ENCODE peak calls at places on chromosomes 11 and 22, in nine cellular contexts. T, H, W, D, Y, Z, M, U and P are unnamed samples.

GRCh38 chr11:877565-877964 is 33.0 kb downstream of the CHID1 start:
- DNase-seq in T (peak; percentile 31), H (no peak), W (no peak), D (no peak), Y (no peak), Z (no peak), M (no peak), U (no peak), P (no peak)

GRCh38 chr11:44713022-44713421 is 13.7 kb upstream of the TSPAN18 start:
- DNase-seq in T (no peak), H (no peak), W (no peak), D (no peak), Y (no peak), Z (no peak), M (no peak), U (no peak), P (no peak)

GRCh38 chr11:71437399-71437798 is 10.8 kb downstream of the DHCR7 start:
- DNase-seq in T (no peak), H (no peak), W (no peak), D (no peak), Y (no peak), Z (no peak), M (no peak), U (no peak), P (no peak)

GRCh38 chr11:58301576-58301975 is 33.5 kb upstream of the OR10W1 start:
- DNase-seq in T (no peak), H (no peak), W (no peak), D (no peak), Y (no peak), Z (peak; percentile 47), M (no peak), U (no peak), P (no peak)

GRCh38 chr22:40525250-40525884 is 111.2 kb downstream of the MRTFA start:
- DNase-seq in T (peak; percentile 77), H (no peak), W (no peak), D (no peak), Y (peak; percentile 56), Z (no peak), M (peak; percentile 70), U (peak; percentile 38), P (peak; percentile 66)

GRCh38 chr11:1163911-1164735 is 6.4 kb downstream of the MUC5AC start:
- DNase-seq in T (no peak), H (no peak), W (no peak), D (no peak), Y (no peak), Z (no peak), M (peak; percentile 57), U (no peak), P (no peak)

GRCh38 chr11:109553284-109553683 is 131.3 kb downstream of the C11orf87 start:
- DNase-seq in T (no peak), H (no peak), W (no peak), D (no peak), Y (no peak), Z (no peak), M (no peak), U (no peak), P (no peak)

GRCh38 chr22:31230871-31231621 is 18.9 kb downstream of the LIMK2 start:
- DNase-seq in T (peak; percentile 73), H (no peak), W (no peak), D (no peak), Y (no peak), Z (peak; percentile 68), M (no peak), U (peak; percentile 79), P (no peak)

GRCh38 chr11:8069771-8070170 is 11.2 kb upstream of the TUB start:
- DNase-seq in T (no peak), H (no peak), W (no peak), D (no peak), Y (no peak), Z (no peak), M (no peak), U (no peak), P (no peak)

GRCh38 chr22:35010543-35010942 is 55.4 kb upstream of the ISX start:
- DNase-seq in T (no peak), H (no peak), W (no peak), D (no peak), Y (no peak), Z (no peak), M (no peak), U (no peak), P (no peak)

GRCh38 chr11:112881461-112881860 is 79.8 kb upstream of the NCAM1 start:
- DNase-seq in T (no peak), H (no peak), W (peak; percentile 25), D (peak; percentile 2), Y (no peak), Z (peak; percentile 41), M (peak; percentile 72), U (peak; percentile 64), P (peak; percentile 63)

GRCh38 chr22:42324566-42324965 is 54.1 kb upstream of the TCF20 start:
- DNase-seq in T (no peak), H (no peak), W (no peak), D (no peak), Y (no peak), Z (no peak), M (no peak), U (no peak), P (no peak)

GRCh38 chr11:12560362-12560761 is 113.9 kb upstream of the TEAD1 start:
- DNase-seq in T (no peak), H (no peak), W (no peak), D (no peak), Y (no peak), Z (no peak), M (no peak), U (no peak), P (no peak)

GRCh38 chr11:18050853-18051252 is 4.8 kb upstream of the TPH1 start:
- DNase-seq in T (no peak), H (no peak), W (no peak), D (no peak), Y (no peak), Z (no peak), M (no peak), U (no peak), P (no peak)

GRCh38 chr11:125950696-125951645 is 5.1 kb downstream of the VSIG10L2 start:
- DNase-seq in T (no peak), H (no peak), W (no peak), D (no peak), Y (no peak), Z (no peak), M (no peak), U (no peak), P (no peak)

DNA sequence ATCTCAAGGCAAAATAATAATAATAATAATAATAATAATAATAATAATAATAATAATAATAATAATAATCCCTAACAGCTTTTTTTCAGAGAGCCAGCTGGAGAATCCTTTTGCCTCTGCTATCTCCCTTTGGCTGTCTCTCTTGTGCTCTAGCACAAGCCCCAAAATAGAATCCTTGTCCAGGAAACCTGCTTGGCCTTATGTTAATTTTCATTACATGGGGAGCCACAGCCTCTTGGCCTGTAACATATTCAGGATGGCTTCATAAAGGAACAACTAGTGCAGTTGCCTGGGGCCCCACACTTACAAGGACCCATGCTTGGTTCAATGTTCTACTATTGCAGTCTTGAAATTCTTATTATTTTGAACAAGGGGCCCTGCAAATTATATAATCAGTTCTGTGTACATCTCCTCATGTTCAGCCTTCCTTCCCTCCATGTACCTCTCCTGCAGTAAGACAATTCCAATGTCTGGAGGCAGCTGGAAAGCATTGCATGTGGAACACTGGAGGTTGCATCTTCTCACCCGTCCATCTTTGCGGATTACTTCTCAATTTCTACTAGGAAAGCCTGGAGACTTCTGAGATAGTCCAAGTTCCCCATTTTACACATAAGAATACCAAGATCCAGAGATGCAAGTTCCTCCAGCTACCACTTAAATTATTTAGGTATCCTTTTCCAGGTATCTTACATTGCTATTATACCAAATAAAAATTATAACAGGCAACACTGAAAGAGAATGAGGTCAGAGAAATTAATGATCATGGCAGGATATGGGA is 37.8 kb upstream of the SORL1 start:
- DNase-seq in T (no peak), H (no peak), W (no peak), D (no peak), Y (no peak), Z (no peak), M (no peak), U (no peak), P (no peak)
- TF ChIP-seq CTCF in T (no peak), H (no peak), W (no peak), D (no peak), Y (no peak), Z (no peak), M (no peak), U (no peak), P (no peak)

DNA sequence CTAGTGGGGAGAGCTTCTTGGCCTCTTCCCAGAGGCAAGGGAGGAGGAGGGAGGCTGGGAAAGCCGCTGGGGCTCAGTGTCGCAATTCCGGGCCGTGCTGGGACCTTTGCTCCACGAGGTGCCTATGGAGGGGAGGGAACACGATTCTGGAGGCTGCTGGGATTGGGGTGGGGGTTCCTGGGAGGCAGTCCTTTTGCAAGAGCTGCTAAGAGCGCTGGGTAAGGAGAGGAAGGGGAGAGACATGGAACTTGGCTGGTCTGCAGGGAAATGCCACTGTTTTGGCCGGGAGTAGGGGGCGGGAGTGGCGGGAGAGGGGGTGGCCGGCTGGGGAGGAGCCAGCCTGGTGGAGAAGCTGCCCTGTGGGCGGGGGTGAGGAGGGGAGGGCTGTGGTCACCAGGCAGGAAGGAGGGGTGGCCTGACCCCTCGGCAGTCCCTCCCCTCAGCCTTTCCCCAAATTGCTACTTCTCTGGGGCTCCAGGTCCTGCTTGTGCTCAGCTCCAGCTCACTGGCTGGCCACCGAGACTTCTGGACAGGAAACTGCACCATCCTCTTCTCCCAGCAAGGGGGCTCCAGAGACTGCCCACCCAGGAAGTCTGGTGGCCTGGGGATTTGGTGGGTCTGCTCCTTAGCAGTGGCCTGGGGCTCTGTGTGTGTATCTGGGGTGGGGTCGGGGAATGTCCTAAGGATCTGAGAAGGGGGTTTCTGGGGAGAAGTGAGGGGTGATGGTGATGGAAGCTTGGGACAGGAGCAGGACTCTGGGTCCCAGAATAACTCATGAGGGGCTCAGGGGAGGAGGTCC is at the start of gene NR1H3:
- DNase-seq in T (no peak), H (no peak), W (peak; percentile 64), D (peak; percentile 23), Y (no peak), Z (peak; percentile 59), M (peak; percentile 92), U (peak; percentile 80), P (peak; percentile 64)
- TF ChIP-seq CTCF in T (peak; percentile 21), H (peak; percentile 14), W (peak; percentile 31), D (peak; percentile 24), Y (no peak), Z (peak; percentile 73), M (peak; percentile 56), U (peak; percentile 56), P (peak; percentile 55)

GRCh38 chr11:10263929-10264328 is 30.1 kb downstream of the SBF2 start:
- DNase-seq in T (no peak), H (no peak), W (no peak), D (no peak), Y (no peak), Z (peak; percentile 47), M (no peak), U (no peak), P (no peak)
- TF ChIP-seq CTCF in T (no peak), H (no peak), W (no peak), D (no peak), Y (no peak), Z (no peak), M (no peak), U (no peak), P (no peak)

DNA sequence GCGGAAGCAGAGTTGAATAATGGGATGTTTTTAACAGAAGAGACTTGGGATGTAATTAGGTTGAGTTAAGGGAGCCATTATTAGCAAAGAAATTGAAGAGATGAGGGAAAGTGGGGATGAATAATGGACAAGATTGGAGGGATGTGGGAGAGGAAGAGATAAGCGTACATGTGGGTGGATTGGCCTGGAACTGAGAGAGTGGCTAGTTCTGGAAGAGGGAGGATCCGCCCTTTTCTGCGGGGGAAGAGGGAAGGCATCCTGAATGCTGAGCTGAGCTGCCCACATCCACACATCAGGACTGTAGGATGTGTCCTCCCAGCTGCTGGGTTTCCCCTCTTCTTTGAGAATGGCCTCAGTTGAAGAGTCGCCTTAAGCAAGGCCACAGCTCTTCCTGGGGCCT is 68.3 kb upstream of the CADM1 start:
- DNase-seq in T (no peak), H (no peak), W (no peak), D (no peak), Y (no peak), Z (no peak), M (no peak), U (no peak), P (no peak)
- TF ChIP-seq CTCF in T (no peak), H (no peak), W (no peak), D (no peak), Y (no peak), Z (no peak), M (no peak), U (no peak), P (no peak)